ENCODE peak calls at places on chromosomes 1 and 21, in ten cellular contexts. D, R, B, P, O, V, J, C, T and M are unnamed samples.

GRCh38 chr1:6603851-6604558 is 1.3 kb upstream of the KLHL21 start:
- DNase-seq in D (peak; percentile 52), R (peak; percentile 85), B (peak; percentile 46), P (no peak), O (peak; percentile 65), V (no peak), J (no peak), C (peak; percentile 48), T (peak; percentile 86), M (peak; percentile 59)

GRCh38 chr1:93021539-93022134 is 57.4 kb upstream of the MTF2 start:
- DNase-seq in D (peak; percentile 67), R (no peak), B (no peak), P (peak; percentile 36), O (no peak), V (no peak), J (peak; percentile 7), C (no peak), T (peak; percentile 69), M (no peak)

GRCh38 chr21:42525228-42525604 is 11.6 kb downstream of the SLC37A1 start:
- DNase-seq in D (no peak), R (no peak), B (no peak), P (no peak), O (no peak), V (no peak), J (no peak), C (no peak), T (no peak), M (no peak)

GRCh38 chr21:40516336-40516735 is 330.6 kb downstream of the DSCAM start:
- DNase-seq in D (peak; percentile 13), R (no peak), B (no peak), P (no peak), O (peak; percentile 14), V (no peak), J (peak; percentile 71), C (no peak), T (no peak), M (no peak)

GRCh38 chr1:83741348-83741747 is 257.6 kb downstream of the TTLL7 start:
- DNase-seq in D (no peak), R (no peak), B (no peak), P (no peak), O (no peak), V (no peak), J (no peak), C (no peak), T (no peak), M (no peak)

GRCh38 chr1:114956570-114956969 is 73.1 kb upstream of the TSHB start:
- DNase-seq in D (no peak), R (peak; percentile 28), B (no peak), P (no peak), O (no peak), V (no peak), J (peak; percentile 10), C (no peak), T (no peak), M (no peak)

GRCh38 chr1:82392513-82392912 is 591.8 kb downstream of the ADGRL2 start:
- DNase-seq in D (no peak), R (no peak), B (no peak), P (no peak), O (no peak), V (no peak), J (no peak), C (no peak), T (no peak), M (no peak)

GRCh38 chr1:43952731-43953350 is 6.1 kb downstream of the IPO13 start:
- DNase-seq in D (no peak), R (no peak), B (no peak), P (no peak), O (peak; percentile 57), V (no peak), J (no peak), C (no peak), T (no peak), M (no peak)

GRCh38 chr1:153509729-153510354 is 25.9 kb downstream of the S100A6 start:
- DNase-seq in D (peak; percentile 62), R (no peak), B (peak; percentile 32), P (no peak), O (no peak), V (peak; percentile 60), J (peak; percentile 16), C (peak; percentile 84), T (peak; percentile 58), M (no peak)

GRCh38 chr1:28249013-28249870 is 10.1 kb upstream of the SESN2 start:
- DNase-seq in D (peak; percentile 69), R (no peak), B (no peak), P (peak; percentile 39), O (peak; percentile 15), V (no peak), J (no peak), C (peak; percentile 52), T (peak; percentile 63), M (peak; percentile 83)

GRCh38 chr1:198543670-198544260 is 3.3 kb upstream of the ATP6V1G3 start:
- DNase-seq in D (peak; percentile 33), R (no peak), B (no peak), P (peak; percentile 54), O (no peak), V (no peak), J (no peak), C (no peak), T (no peak), M (no peak)

GRCh38 chr21:29218749-29219148 is 80.0 kb upstream of the BACH1 start:
- DNase-seq in D (no peak), R (no peak), B (no peak), P (no peak), O (no peak), V (no peak), J (no peak), C (no peak), T (no peak), M (no peak)

GRCh38 chr1:234621657-234622335 is 11.8 kb upstream of the IRF2BP2 start:
- DNase-seq in D (no peak), R (no peak), B (no peak), P (no peak), O (no peak), V (no peak), J (no peak), C (no peak), T (peak; percentile 68), M (no peak)

GRCh38 chr1:225426395-225427248 is 1.2 kb downstream of the LBR start:
- DNase-seq in D (peak; percentile 16), R (no peak), B (no peak), P (peak; percentile 55), O (peak; percentile 56), V (no peak), J (no peak), C (peak; percentile 49), T (peak; percentile 37), M (no peak)

GRCh38 chr1:5751833-5752714 is 240.2 kb downstream of the NPHP4 start:
- DNase-seq in D (no peak), R (no peak), B (no peak), P (no peak), O (no peak), V (no peak), J (no peak), C (no peak), T (no peak), M (no peak)

GRCh38 chr1:24481098-24481497 is 21.5 kb upstream of the RCAN3 start:
- DNase-seq in D (peak; percentile 39), R (no peak), B (no peak), P (no peak), O (no peak), V (peak; percentile 54), J (peak; percentile 90), C (peak; percentile 76), T (no peak), M (no peak)

GRCh38 chr1:164754088-164754600 is 195.2 kb downstream of the PBX1 start:
- DNase-seq in D (no peak), R (no peak), B (no peak), P (no peak), O (peak; percentile 27), V (no peak), J (no peak), C (no peak), T (peak; percentile 52), M (no peak)

GRCh38 chr1:201009967-201010645 is 13.4 kb downstream of the KIF21B start:
- DNase-seq in D (no peak), R (no peak), B (no peak), P (no peak), O (peak; percentile 44), V (no peak), J (no peak), C (no peak), T (no peak), M (no peak)

GRCh38 chr21:30478015-30478414 is 2.2 kb downstream of the KRTAP19-1 start:
- DNase-seq in D (no peak), R (no peak), B (no peak), P (no peak), O (no peak), V (no peak), J (no peak), C (no peak), T (no peak), M (no peak)

GRCh38 chr1:53799141-53799540 is 39.0 kb downstream of the NDC1 start:
- DNase-seq in D (no peak), R (no peak), B (no peak), P (no peak), O (no peak), V (no peak), J (no peak), C (no peak), T (peak; percentile 46), M (no peak)

GRCh38 chr1:177586429-177586828 is 383.4 kb downstream of the SEC16B start:
- DNase-seq in D (no peak), R (no peak), B (no peak), P (no peak), O (no peak), V (no peak), J (no peak), C (no peak), T (peak; percentile 71), M (no peak)

GRCh38 chr1:202179828-202180750 is 13.5 kb upstream of the LGR6 start:
- DNase-seq in D (no peak), R (no peak), B (no peak), P (no peak), O (no peak), V (no peak), J (no peak), C (no peak), T (no peak), M (no peak)

GRCh38 chr1:19622204-19622603 is 21.9 kb upstream of the NBL1 start:
- DNase-seq in D (no peak), R (no peak), B (no peak), P (no peak), O (no peak), V (no peak), J (no peak), C (no peak), T (peak; percentile 72), M (no peak)

GRCh38 chr1:218693584-218693983 is 348.4 kb downstream of the TGFB2 start:
- DNase-seq in D (no peak), R (no peak), B (no peak), P (no peak), O (no peak), V (no peak), J (no peak), C (no peak), T (no peak), M (no peak)

GRCh38 chr1:225596152-225596551 is 56.8 kb downstream of the ENAH start:
- DNase-seq in D (no peak), R (no peak), B (no peak), P (no peak), O (no peak), V (no peak), J (no peak), C (no peak), T (no peak), M (no peak)

GRCh38 chr1:228035844-228036243 is 29.0 kb downstream of the WNT3A start:
- DNase-seq in D (no peak), R (no peak), B (no peak), P (no peak), O (no peak), V (no peak), J (no peak), C (no peak), T (no peak), M (peak; percentile 37)

GRCh38 chr1:156896490-156897033 is 3.0 kb downstream of the PEAR1 start:
- DNase-seq in D (no peak), R (no peak), B (no peak), P (no peak), O (no peak), V (no peak), J (no peak), C (no peak), T (peak; percentile 95), M (no peak)

GRCh38 chr1:27934818-27935549 is at the start of gene SMPDL3B:
- DNase-seq in D (no peak), R (peak; percentile 86), B (no peak), P (no peak), O (no peak), V (no peak), J (peak; percentile 32), C (peak; percentile 26), T (no peak), M (no peak)